ENCODE peak calls at places on chromosomes 13 and 19, in seven cellular contexts. M is neural progenitor cell, U is T-helper 2 cell, L is GM20000, D is AG10803, F is AG04449, A is RPMI7951. C is an unnamed sample.

GRCh38 chr13:36965767-36966166 is 33.4 kb downstream of the ALG5 start:
- DNase-seq in M (no peak), U (no peak), L (no peak), D (peak), F (peak), A (peak), C (no peak)

GRCh38 chr19:29002336-29002735 is 210.6 kb downstream of the UQCRFS1 start:
- DNase-seq in M (no peak), U (no peak), L (no peak), D (no peak), F (no peak), A (no peak), C (no peak)

GRCh38 chr19:19356901-19357566 is 36.4 kb downstream of the MAU2 start:
- DNase-seq in M (no peak), U (no peak), L (no peak), D (no peak), F (no peak), A (no peak), C (no peak)

GRCh38 chr19:57688011-57688763 is 6.4 kb downstream of the ZNF551 start:
- DNase-seq in M (no peak), U (no peak), L (no peak), D (no peak), F (no peak), A (no peak), C (no peak)

GRCh38 chr19:601310-601709 is 11.6 kb downstream of the HCN2 start:
- DNase-seq in M (no peak), U (no peak), L (no peak), D (no peak), F (no peak), A (no peak), C (no peak)

GRCh38 chr19:29665826-29666633 is 769 bp downstream of the PLEKHF1 start:
- DNase-seq in M (peak), U (peak), L (no peak), D (peak), F (no peak), A (peak), C (no peak)

GRCh38 chr13:35630551-35631275 is 154.2 kb upstream of the MAB21L1 start:
- DNase-seq in M (peak), U (no peak), L (peak), D (peak), F (peak), A (peak), C (no peak)

GRCh38 chr13:53405616-53406015 is 377.0 kb downstream of the OLFM4 start:
- DNase-seq in M (peak), U (no peak), L (no peak), D (no peak), F (no peak), A (no peak), C (no peak)

GRCh38 chr19:20321139-20321656 is 154.2 kb downstream of the ZNF486 start:
- DNase-seq in M (no peak), U (no peak), L (no peak), D (no peak), F (no peak), A (no peak), C (no peak)

C was measured in effector memory CD8-positive, alpha-beta T cell.